ENCODE peak calls at places on chromosomes 16 and 17, in six cellular contexts. One of them, this sample, is unnamed.

GRCh38 chr17:3963214-3964201 is 729 bp downstream of the ATP2A3 start:
- DNase-seq in adrenal gland: no peak
- DNase-seq in GM23248: no peak
- DNase-seq in caudate nucleus: no peak
- DNase-seq in CD4-positive, alpha-beta memory T cell: peak
- DNase-seq in tibial nerve: no peak
- DNase-seq in this sample: peak

GRCh38 chr17:42284020-42284369 is 4.3 kb upstream of the STAT5A start:
- DNase-seq in CD4-positive, alpha-beta memory T cell: no peak
- DNase-seq in adrenal gland: peak
- DNase-seq in tibial nerve: no peak
- DNase-seq in GM23248: no peak
- DNase-seq in caudate nucleus: no peak
- DNase-seq in this sample: no peak

GRCh38 chr17:13634001-13634400 is 32.3 kb upstream of the HS3ST3A1 start:
- DNase-seq in adrenal gland: no peak
- DNase-seq in GM23248: no peak
- DNase-seq in tibial nerve: no peak
- DNase-seq in caudate nucleus: no peak
- DNase-seq in CD4-positive, alpha-beta memory T cell: no peak
- DNase-seq in this sample: no peak

GRCh38 chr17:29089601-29090044 is 46.7 kb downstream of the PIPOX start:
- DNase-seq in tibial nerve: no peak
- DNase-seq in GM23248: no peak
- DNase-seq in CD4-positive, alpha-beta memory T cell: no peak
- DNase-seq in adrenal gland: no peak
- DNase-seq in caudate nucleus: peak
- DNase-seq in this sample: no peak

GRCh38 chr16:89393731-89394406 is 96.5 kb downstream of the ANKRD11 start:
- DNase-seq in caudate nucleus: no peak
- DNase-seq in adrenal gland: no peak
- DNase-seq in GM23248: peak
- DNase-seq in CD4-positive, alpha-beta memory T cell: no peak
- DNase-seq in tibial nerve: no peak
- DNase-seq in this sample: peak

GRCh38 chr16:90005956-90006663 is 13.1 kb downstream of the DBNDD1 start:
- DNase-seq in GM23248: no peak
- DNase-seq in CD4-positive, alpha-beta memory T cell: no peak
- DNase-seq in tibial nerve: no peak
- DNase-seq in adrenal gland: no peak
- DNase-seq in caudate nucleus: no peak
- DNase-seq in this sample: no peak

GRCh38 chr17:44221862-44222111 is 2.3 kb upstream of the UBTF start:
- DNase-seq in adrenal gland: no peak
- DNase-seq in GM23248: no peak
- DNase-seq in tibial nerve: no peak
- DNase-seq in CD4-positive, alpha-beta memory T cell: no peak
- DNase-seq in caudate nucleus: no peak
- DNase-seq in this sample: no peak

GRCh38 chr16:2427526-2427925 is 1.7 kb upstream of the CCNF start:
- DNase-seq in caudate nucleus: no peak
- DNase-seq in adrenal gland: no peak
- DNase-seq in CD4-positive, alpha-beta memory T cell: no peak
- DNase-seq in tibial nerve: no peak
- DNase-seq in GM23248: no peak
- DNase-seq in this sample: no peak

GRCh38 chr17:83162035-83162745 is 82.8 kb downstream of the METRNL start:
- DNase-seq in CD4-positive, alpha-beta memory T cell: no peak
- DNase-seq in GM23248: no peak
- DNase-seq in tibial nerve: peak
- DNase-seq in adrenal gland: peak
- DNase-seq in caudate nucleus: no peak
- DNase-seq in this sample: no peak

GRCh38 chr16:57264950-57265371 is 19.5 kb downstream of the PLLP start:
- DNase-seq in adrenal gland: no peak
- DNase-seq in GM23248: no peak
- DNase-seq in CD4-positive, alpha-beta memory T cell: no peak
- DNase-seq in tibial nerve: no peak
- DNase-seq in caudate nucleus: no peak
- DNase-seq in this sample: peak

GRCh38 chr17:10681866-10682446 is 15.4 kb downstream of the SCO1 start:
- DNase-seq in adrenal gland: no peak
- DNase-seq in caudate nucleus: no peak
- DNase-seq in CD4-positive, alpha-beta memory T cell: no peak
- DNase-seq in GM23248: peak
- DNase-seq in tibial nerve: no peak
- DNase-seq in this sample: no peak

GRCh38 chr17:5234645-5235576 is at the start of gene SCIMP:
- DNase-seq in caudate nucleus: no peak
- DNase-seq in CD4-positive, alpha-beta memory T cell: no peak
- DNase-seq in adrenal gland: peak
- DNase-seq in GM23248: no peak
- DNase-seq in tibial nerve: peak
- DNase-seq in this sample: no peak

GRCh38 chr16:10080031-10080772 is 102.0 kb downstream of the GRIN2A start:
- DNase-seq in tibial nerve: no peak
- DNase-seq in adrenal gland: peak
- DNase-seq in CD4-positive, alpha-beta memory T cell: no peak
- DNase-seq in GM23248: peak
- DNase-seq in caudate nucleus: peak
- DNase-seq in this sample: no peak

GRCh38 chr16:15903960-15904359 is 15.6 kb upstream of the CEP20 start:
- DNase-seq in CD4-positive, alpha-beta memory T cell: no peak
- DNase-seq in adrenal gland: no peak
- DNase-seq in tibial nerve: no peak
- DNase-seq in GM23248: no peak
- DNase-seq in caudate nucleus: no peak
- DNase-seq in this sample: no peak

GRCh38 chr16:67199011-67199807 is at the start of gene ELMO3:
- DNase-seq in CD4-positive, alpha-beta memory T cell: no peak
- DNase-seq in adrenal gland: no peak
- DNase-seq in tibial nerve: no peak
- DNase-seq in GM23248: peak
- DNase-seq in caudate nucleus: no peak
- DNase-seq in this sample: peak

GRCh38 chr17:59707971-59708425 is 544 bp downstream of the VMP1 start:
- DNase-seq in tibial nerve: no peak
- DNase-seq in adrenal gland: no peak
- DNase-seq in caudate nucleus: no peak
- DNase-seq in CD4-positive, alpha-beta memory T cell: peak
- DNase-seq in GM23248: no peak
- DNase-seq in this sample: no peak

GRCh38 chr17:13102477-13102876 is 84.7 kb upstream of the ELAC2 start:
- DNase-seq in GM23248: no peak
- DNase-seq in adrenal gland: no peak
- DNase-seq in tibial nerve: no peak
- DNase-seq in caudate nucleus: no peak
- DNase-seq in CD4-positive, alpha-beta memory T cell: no peak
- DNase-seq in this sample: no peak

GRCh38 chr17:27384261-27384701 is 72.0 kb upstream of the KSR1 start:
- DNase-seq in CD4-positive, alpha-beta memory T cell: no peak
- DNase-seq in adrenal gland: peak
- DNase-seq in GM23248: peak
- DNase-seq in caudate nucleus: peak
- DNase-seq in tibial nerve: no peak
- DNase-seq in this sample: no peak

GRCh38 chr17:65434251-65434650 is 127.2 kb downstream of the AXIN2 start:
- DNase-seq in GM23248: no peak
- DNase-seq in adrenal gland: no peak
- DNase-seq in CD4-positive, alpha-beta memory T cell: no peak
- DNase-seq in tibial nerve: no peak
- DNase-seq in caudate nucleus: no peak
- DNase-seq in this sample: no peak

GRCh38 chr17:83143817-83144231 is 64.4 kb downstream of the METRNL start:
- DNase-seq in caudate nucleus: no peak
- DNase-seq in adrenal gland: peak
- DNase-seq in tibial nerve: no peak
- DNase-seq in GM23248: no peak
- DNase-seq in CD4-positive, alpha-beta memory T cell: no peak
- DNase-seq in this sample: no peak

GRCh38 chr17:81703747-81704654 is 834 bp downstream of the MRPL12 start:
- DNase-seq in CD4-positive, alpha-beta memory T cell: no peak
- DNase-seq in adrenal gland: no peak
- DNase-seq in GM23248: peak
- DNase-seq in caudate nucleus: no peak
- DNase-seq in tibial nerve: no peak
- DNase-seq in this sample: no peak

GRCh38 chr17:234163-235047 is 53.0 kb upstream of the DOC2B start:
- DNase-seq in tibial nerve: no peak
- DNase-seq in CD4-positive, alpha-beta memory T cell: no peak
- DNase-seq in adrenal gland: no peak
- DNase-seq in GM23248: peak
- DNase-seq in caudate nucleus: no peak
- DNase-seq in this sample: no peak

GRCh38 chr17:80219013-80219776 is 938 bp downstream of the SGSH start:
- DNase-seq in adrenal gland: peak
- DNase-seq in caudate nucleus: no peak
- DNase-seq in GM23248: peak
- DNase-seq in CD4-positive, alpha-beta memory T cell: peak
- DNase-seq in tibial nerve: peak
- DNase-seq in this sample: peak

GRCh38 chr17:72136692-72137550 is 16.1 kb downstream of the SOX9 start:
- DNase-seq in tibial nerve: no peak
- DNase-seq in CD4-positive, alpha-beta memory T cell: no peak
- DNase-seq in adrenal gland: no peak
- DNase-seq in GM23248: peak
- DNase-seq in caudate nucleus: no peak
- DNase-seq in this sample: no peak

DNA sequence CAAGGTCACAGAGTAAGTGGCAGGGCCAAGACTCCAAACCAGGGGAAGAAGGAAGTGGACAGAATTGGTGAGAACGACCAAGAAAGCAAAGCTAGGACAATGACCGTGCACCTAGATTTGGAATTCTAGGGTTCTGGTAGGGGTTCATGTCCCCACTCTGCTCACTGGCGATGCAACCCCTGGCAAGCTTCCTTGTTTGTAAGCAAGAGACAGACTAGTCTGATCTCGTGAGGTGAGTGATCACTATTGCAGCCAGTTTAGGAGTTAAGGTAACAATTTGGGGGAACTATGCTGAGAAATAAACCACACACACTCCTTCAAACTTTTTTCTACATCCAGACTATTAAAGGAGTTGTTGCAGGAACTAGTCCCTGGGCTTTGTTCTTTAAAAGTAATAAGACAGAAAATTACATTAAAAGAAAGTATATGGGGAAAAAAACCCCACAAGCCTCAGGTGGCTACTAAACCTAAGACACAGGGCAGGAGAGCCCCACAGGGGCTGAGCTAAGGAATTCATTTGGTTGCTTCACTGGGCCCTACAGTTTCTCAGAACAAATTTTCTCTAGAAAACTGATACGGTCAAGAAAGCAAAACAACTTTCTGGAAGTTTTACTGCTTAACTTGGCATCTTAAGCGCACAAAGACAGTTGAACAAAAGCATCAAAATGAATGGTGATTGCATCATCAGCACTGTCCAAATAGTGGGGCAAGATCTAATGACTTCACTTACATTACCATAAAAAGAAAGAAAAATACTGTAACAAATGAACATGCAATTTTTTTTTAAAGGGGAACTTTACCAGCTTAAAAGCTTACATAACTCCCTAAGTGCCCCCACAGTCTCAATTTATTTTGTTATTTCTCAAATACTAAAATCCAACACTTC is 47.8 kb downstream of the XPO6 start:
- DNase-seq in adrenal gland: no peak
- DNase-seq in GM23248: peak
- DNase-seq in CD4-positive, alpha-beta memory T cell: no peak
- DNase-seq in tibial nerve: no peak
- DNase-seq in caudate nucleus: no peak
- DNase-seq in this sample: no peak
- H3K27ac ChIP-seq in adrenal gland: no peak
- H3K27ac ChIP-seq in GM23248: peak
- H3K27ac ChIP-seq in CD4-positive, alpha-beta memory T cell: no peak
- H3K27ac ChIP-seq in tibial nerve: no peak
- H3K27ac ChIP-seq in caudate nucleus: no peak
- H3K27ac ChIP-seq in this sample: peak

DNA sequence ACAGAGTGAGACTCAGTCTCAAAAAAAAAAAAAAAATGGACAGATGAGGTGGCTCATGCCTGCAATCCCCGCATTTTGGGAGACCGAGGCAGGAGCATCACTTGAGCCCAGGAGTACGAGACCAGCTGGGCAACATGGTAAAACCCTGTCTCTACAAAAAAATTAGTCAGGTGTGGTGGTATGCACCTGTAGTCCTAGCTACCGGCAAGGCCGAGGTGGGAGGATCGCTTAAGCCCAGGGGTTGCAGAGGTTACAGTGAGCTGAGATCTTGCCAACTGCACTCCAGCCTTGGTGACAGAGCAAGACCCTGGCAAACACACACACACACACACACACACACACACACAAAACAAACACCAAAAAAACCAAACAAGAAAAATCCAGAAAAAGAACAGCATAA is 7.7 kb upstream of the ENGASE start:
- DNase-seq in GM23248: no peak
- DNase-seq in caudate nucleus: no peak
- DNase-seq in tibial nerve: no peak
- DNase-seq in adrenal gland: no peak
- DNase-seq in CD4-positive, alpha-beta memory T cell: no peak
- DNase-seq in this sample: no peak
- H3K27ac ChIP-seq in GM23248: no peak
- H3K27ac ChIP-seq in caudate nucleus: no peak
- H3K27ac ChIP-seq in tibial nerve: no peak
- H3K27ac ChIP-seq in adrenal gland: no peak
- H3K27ac ChIP-seq in CD4-positive, alpha-beta memory T cell: no peak
- H3K27ac ChIP-seq in this sample: no peak

DNA sequence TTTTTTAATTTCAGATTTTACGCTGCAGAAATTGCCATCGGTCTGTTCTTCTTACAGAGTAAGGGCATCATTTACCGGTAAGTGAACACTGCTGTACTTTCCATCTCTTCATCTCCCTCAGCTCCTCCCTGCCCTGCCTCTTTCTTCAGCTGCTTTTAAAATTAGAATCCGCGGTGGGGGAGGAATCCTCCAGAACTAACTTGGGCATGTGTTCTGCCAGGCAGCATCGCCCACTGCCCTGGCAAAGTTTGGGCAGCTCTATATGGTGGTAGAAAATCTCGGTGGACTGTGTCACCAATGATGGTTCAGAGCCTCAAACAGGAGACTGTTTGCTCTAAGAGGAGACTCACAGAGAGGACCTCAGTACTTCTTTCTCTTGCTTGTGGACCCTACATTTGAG is 81.6 kb upstream of the CACNG3 start:
- DNase-seq in GM23248: no peak
- DNase-seq in CD4-positive, alpha-beta memory T cell: no peak
- DNase-seq in adrenal gland: no peak
- DNase-seq in tibial nerve: no peak
- DNase-seq in caudate nucleus: no peak
- DNase-seq in this sample: no peak
- H3K27ac ChIP-seq in GM23248: no peak
- H3K27ac ChIP-seq in CD4-positive, alpha-beta memory T cell: no peak
- H3K27ac ChIP-seq in adrenal gland: no peak
- H3K27ac ChIP-seq in tibial nerve: no peak
- H3K27ac ChIP-seq in caudate nucleus: peak
- H3K27ac ChIP-seq in this sample: no peak

DNA sequence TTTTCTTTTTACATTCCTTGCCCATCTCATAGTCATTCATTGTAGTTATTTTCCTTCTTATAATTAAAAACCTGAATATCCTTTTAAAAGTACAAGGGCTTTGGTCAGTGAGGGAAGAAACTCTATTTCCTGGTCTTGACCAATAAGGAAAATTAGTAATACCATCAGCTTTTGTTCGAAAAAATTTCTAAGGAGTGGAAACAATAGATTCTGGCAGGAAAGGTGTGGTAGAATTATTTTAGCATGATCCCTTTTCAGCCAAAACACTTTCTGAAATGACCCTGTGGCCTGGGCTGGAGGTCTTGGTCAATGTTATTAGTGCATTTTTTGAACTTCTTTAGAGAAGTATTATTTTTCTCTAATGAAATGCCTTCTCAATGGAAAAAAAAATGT is 36.6 kb downstream of the IQCK start:
- DNase-seq in tibial nerve: no peak
- DNase-seq in GM23248: no peak
- DNase-seq in adrenal gland: no peak
- DNase-seq in caudate nucleus: no peak
- DNase-seq in CD4-positive, alpha-beta memory T cell: no peak
- DNase-seq in this sample: no peak
- H3K27ac ChIP-seq in tibial nerve: no peak
- H3K27ac ChIP-seq in GM23248: no peak
- H3K27ac ChIP-seq in adrenal gland: no peak
- H3K27ac ChIP-seq in caudate nucleus: peak
- H3K27ac ChIP-seq in CD4-positive, alpha-beta memory T cell: no peak
- H3K27ac ChIP-seq in this sample: no peak

This sample was measured in left lung.